ENCODE peak calls at places on chromosomes 1 and 21, in seven cellular contexts. J is ELR; L is AG08395; I is NCI-H2107; E is nephron progenitor cell; N is NCI-H2029; O is activated CD8-positive, alpha-beta memory T cell treated with anti-CD3 and anti-CD28 coated beads for 24 hours. R is an unnamed sample.

GRCh38 chr1:47385020-47385419 is 31.1 kb upstream of the FOXE3 start:
- DNase-seq in J (no peak), L (no peak), I (no peak), E (no peak), O (no peak), N (no peak), R (no peak)

GRCh38 chr1:89633745-89634625 is 1.1 kb downstream of the LRRC8C start:
- DNase-seq in I (no peak), O (no peak), N (peak), E (peak), L (peak), J (peak), R (peak)

GRCh38 chr1:87329051-87329755 is 523 bp downstream of the LMO4 start:
- DNase-seq in L (peak), I (no peak), N (peak), J (peak), O (peak), E (peak), R (peak)

GRCh38 chr1:174333437-174333836 is 114.3 kb upstream of the GPR52 start:
- DNase-seq in N (no peak), I (no peak), E (no peak), L (no peak), O (no peak), J (no peak), R (no peak)

GRCh38 chr21:35324372-35325220 is 275.5 kb upstream of the RUNX1 start:
- DNase-seq in E (no peak), N (no peak), L (peak), I (no peak), O (no peak), J (peak), R (peak)

GRCh38 chr21:43785134-43785533 is 4.2 kb upstream of the RRP1 start:
- DNase-seq in L (no peak), O (no peak), I (no peak), J (no peak), E (no peak), N (no peak), R (no peak)

GRCh38 chr1:193417420-193417819 is 231.0 kb upstream of the B3GALT2 start:
- DNase-seq in I (no peak), J (peak), N (no peak), L (no peak), O (no peak), E (no peak), R (no peak)

GRCh38 chr21:39348040-39348354 is 891 bp downstream of the HMGN1 start:
- DNase-seq in L (no peak), O (no peak), N (no peak), E (no peak), I (no peak), J (peak), R (no peak)

GRCh38 chr1:14184346-14184963 is 414.0 kb upstream of the KAZN start:
- DNase-seq in N (no peak), I (no peak), L (no peak), J (no peak), O (no peak), E (no peak), R (no peak)

GRCh38 chr1:201713093-201713810 is 115.7 kb upstream of the IPO9 start:
- DNase-seq in O (no peak), N (no peak), E (no peak), J (peak), L (peak), I (no peak), R (peak)

GRCh38 chr1:193060938-193061337 is 1.5 kb downstream of the RO60 start:
- DNase-seq in O (no peak), J (peak), N (peak), L (peak), I (no peak), E (no peak), R (peak)

GRCh38 chr1:222923506-222923905 is 108.7 kb downstream of the DISP1 start:
- DNase-seq in J (no peak), O (no peak), E (no peak), N (no peak), I (no peak), L (no peak), R (no peak)

GRCh38 chr1:213989740-213990472 is 2.1 kb downstream of the PROX1 start:
- DNase-seq in I (peak), O (no peak), J (no peak), N (peak), E (no peak), L (no peak), R (no peak)

GRCh38 chr1:23591460-23592208 is 32.3 kb upstream of the ID3 start:
- DNase-seq in I (no peak), E (no peak), J (no peak), L (no peak), N (no peak), O (peak), R (no peak)

GRCh38 chr21:38824124-38824822 is 18.5 kb downstream of the ETS2 start:
- DNase-seq in O (no peak), E (no peak), N (no peak), J (peak), L (peak), I (no peak), R (peak)

R was measured in GM03348.